ENCODE peak calls at places on chromosomes 12 and 14, in six cellular contexts. P is A549, V is aorta, H is PC-3, R is mammary epithelial cell, K is heart left ventricle. U is an unnamed sample. For H3K9me3, the result is how much of the 10 kb centered on the place peaks cover.

GRCh38 chr12:110251381-110251780 is 29.7 kb upstream of the ATP2A2 start:
- DNase-seq in H (no peak), P (no peak), R (no peak), V (peak), K (no peak), U (no peak)

GRCh38 chr12:31959051-31959700 is at the start of gene RESF1:
- DNase-seq in P (peak), H (peak), K (peak), R (peak), V (peak), U (peak)

GRCh38 chr12:26047401-26048226 is 77.2 kb downstream of the BHLHE41 start:
- DNase-seq in V (no peak), R (no peak), P (no peak), H (peak), K (no peak), U (no peak)

GRCh38 chr12:63994704-63995103 is 150.2 kb downstream of the SRGAP1 start:
- DNase-seq in R (no peak), V (no peak), K (no peak), P (no peak), H (no peak), U (no peak)

GRCh38 chr14:30608533-30609006 is 13.5 kb upstream of the SCFD1 start:
- DNase-seq in K (no peak), P (peak), H (peak), V (no peak), R (peak), U (no peak)

GRCh38 chr14:76771432-76771980 is 10.2 kb downstream of the VASH1 start:
- DNase-seq in P (no peak), V (peak), K (no peak), H (no peak), R (no peak), U (no peak)

GRCh38 chr12:93113317-93114006 is 184.4 kb upstream of the EEA1 start:
- DNase-seq in H (no peak), V (no peak), P (no peak), K (no peak), R (peak), U (no peak)

GRCh38 chr12:132173135-132174014 is 29.1 kb downstream of the NOC4L start:
- DNase-seq in K (peak), P (no peak), H (no peak), V (no peak), R (no peak), U (no peak)

GRCh38 chr14:104206281-104206904 is 68.0 kb downstream of the KIF26A start:
- DNase-seq in R (no peak), P (no peak), K (no peak), H (no peak), V (no peak), U (no peak)

GRCh38 chr12:106127289-106128126 is 11.2 kb downstream of the NUAK1 start:
- DNase-seq in R (no peak), H (peak), P (peak), V (no peak), K (no peak), U (no peak)

GRCh38 chr12:83408841-83409240 is 722.1 kb downstream of the TMTC2 start:
- DNase-seq in H (no peak), V (no peak), R (no peak), P (no peak), K (no peak), U (no peak)

GRCh38 chr12:83408168-83408567 is 721.5 kb downstream of the TMTC2 start:
- DNase-seq in V (no peak), H (no peak), P (no peak), K (no peak), R (no peak), U (no peak)

DNA sequence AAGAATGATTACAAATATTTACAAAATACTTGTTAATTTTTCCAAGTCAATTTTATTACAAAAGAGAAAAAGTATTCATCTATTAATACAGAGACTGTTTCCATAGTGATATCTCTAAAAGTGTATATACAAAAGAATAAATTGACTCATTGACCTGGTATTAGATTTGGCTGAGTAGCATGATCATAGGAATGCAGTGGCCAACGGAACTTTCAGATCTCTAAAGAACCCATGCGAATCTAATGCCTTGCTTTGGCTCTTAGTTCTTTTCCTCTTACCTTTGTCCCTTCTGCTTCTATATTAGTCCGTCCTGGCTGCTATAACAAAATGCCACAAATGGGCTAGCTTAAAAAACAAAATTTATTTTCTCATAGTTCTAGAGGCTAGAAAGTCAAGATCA is 717.8 kb downstream of the TMTC2 start:
- DNase-seq in V (no peak), R (no peak), K (no peak), P (no peak), H (no peak), U (no peak)
- H3K9me3 ChIP-seq in V (under half), R (under half), K (under half), P (under half), H (under half), U (under half)

DNA sequence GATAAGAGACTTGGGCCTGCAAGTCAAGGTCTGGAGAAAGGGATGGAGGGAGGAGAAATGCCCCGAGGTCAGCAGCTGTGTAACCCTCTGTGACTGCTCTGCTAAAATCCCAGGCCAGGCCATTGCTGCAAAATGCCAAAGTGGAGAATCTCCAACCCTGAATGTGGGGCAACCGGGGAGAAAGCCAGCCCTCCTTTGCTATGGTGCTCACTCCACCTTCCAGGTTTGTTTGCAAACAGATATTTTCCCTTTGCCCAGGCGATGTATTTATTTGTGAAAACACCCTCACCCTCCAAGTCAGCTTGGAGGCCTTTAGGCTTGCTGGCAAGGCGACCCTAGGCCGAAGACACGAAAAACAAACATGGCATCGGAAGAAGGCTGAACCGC is 1.1 kb upstream of the TBX5 start:
- DNase-seq in P (no peak), V (no peak), K (no peak), H (no peak), R (no peak), U (no peak)
- H3K27ac ChIP-seq in P (no peak), V (no peak), K (peak), H (no peak), R (no peak), U (no peak)

DNA sequence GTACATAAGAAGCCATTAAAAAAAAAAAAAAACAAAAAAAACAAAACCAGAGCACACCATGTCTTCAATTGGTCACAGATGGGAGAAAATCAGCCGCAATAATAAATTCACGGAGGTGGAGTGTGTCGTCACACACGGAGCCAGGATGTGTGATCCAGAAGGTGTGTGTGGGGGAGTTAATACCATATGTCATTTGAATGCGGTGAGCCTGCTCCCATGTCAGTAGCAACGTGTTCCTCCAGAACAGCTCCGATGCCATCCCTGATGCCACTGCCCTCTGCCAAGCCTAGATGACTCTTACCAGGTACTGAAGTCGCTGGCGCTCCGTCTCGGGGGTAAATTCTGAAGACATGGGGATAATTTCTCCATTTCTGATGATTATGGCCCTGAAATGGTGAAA is 197.7 kb downstream of the PPM1H start:
- DNase-seq in K (no peak), H (no peak), R (no peak), V (no peak), P (no peak), U (no peak)
- H3K9me3 ChIP-seq in K (under half), H (under half), R (under half), V (under half), P (under half), U (under half)

GRCh38 chr14:88104710-88105109 is 99.8 kb downstream of the GPR65 start:
- DNase-seq in R (no peak), P (no peak), K (no peak), H (no peak), V (no peak), U (no peak)
- H3K27ac ChIP-seq in R (no peak), P (no peak), K (no peak), H (no peak), V (no peak), U (no peak)

GRCh38 chr14:78197088-78197487 is 26.9 kb downstream of the NRXN3 start:
- DNase-seq in V (no peak), R (no peak), K (no peak), P (no peak), H (no peak), U (no peak)
- H3K9me3 ChIP-seq in V (under half), R (under half), K (under half), P (under half), H (under half), U (under half)

U was measured in tibial nerve.